ENCODE peak calls at places on chromosomes 6 and 20, in six cellular contexts. Z, U, N, T, L and Q are unnamed samples.

GRCh38 chr20:63846128-63846771 is 15.0 kb upstream of the ABHD16B start:
- DNase-seq in Z (peak), U (no peak), N (no peak), T (no peak), L (no peak), Q (no peak)

GRCh38 chr6:90079555-90080490 is 185.6 kb downstream of the GJA10 start:
- DNase-seq in Z (no peak), U (no peak), N (no peak), T (no peak), L (no peak), Q (no peak)

GRCh38 chr6:41966961-41967311 is 25.3 kb upstream of the CCND3 start:
- DNase-seq in Z (no peak), U (no peak), N (peak), T (no peak), L (no peak), Q (no peak)

GRCh38 chr6:93393554-93394074 is 25.7 kb downstream of the EPHA7 start:
- DNase-seq in Z (no peak), U (no peak), N (no peak), T (no peak), L (no peak), Q (no peak)

GRCh38 chr20:43969069-43969468 is 54.4 kb downstream of the TOX2 start:
- DNase-seq in Z (no peak), U (no peak), N (no peak), T (no peak), L (no peak), Q (no peak)

GRCh38 chr20:36093025-36093803 is 61.3 kb upstream of the EPB41L1 start:
- DNase-seq in Z (peak), U (peak), N (no peak), T (no peak), L (no peak), Q (peak)

GRCh38 chr6:141486942-141487341 is 645.8 kb upstream of the GJE1 start:
- DNase-seq in Z (no peak), U (no peak), N (no peak), T (no peak), L (no peak), Q (no peak)

GRCh38 chr6:155795173-155795796 is 339.6 kb upstream of the NOX3 start:
- DNase-seq in Z (no peak), U (no peak), N (no peak), T (no peak), L (no peak), Q (no peak)

GRCh38 chr6:3532296-3532916 is 75.6 kb upstream of the SLC22A23 start:
- DNase-seq in Z (no peak), U (no peak), N (no peak), T (no peak), L (no peak), Q (no peak)

GRCh38 chr6:24905485-24905884 is 30.3 kb downstream of the RIPOR2 start:
- DNase-seq in Z (no peak), U (no peak), N (peak), T (no peak), L (no peak), Q (no peak)

GRCh38 chr6:38470548-38470947 is 169.2 kb downstream of the BTBD9 start:
- DNase-seq in Z (no peak), U (no peak), N (no peak), T (no peak), L (no peak), Q (no peak)

GRCh38 chr20:15857131-15857784 is 716.0 kb downstream of the KIF16B start:
- DNase-seq in Z (no peak), U (no peak), N (no peak), T (no peak), L (no peak), Q (peak)

GRCh38 chr20:29878281-29878741 is 1379.2 kb upstream of the DEFB115 start:
- DNase-seq in Z (no peak), U (peak), N (no peak), T (no peak), L (no peak), Q (peak)

GRCh38 chr6:11525468-11526155 is 11.9 kb upstream of the TMEM170B start:
- DNase-seq in Z (no peak), U (no peak), N (peak), T (no peak), L (no peak), Q (no peak)

GRCh38 chr6:169479783-169480495 is 221.9 kb downstream of the WDR27 start:
- DNase-seq in Z (no peak), U (no peak), N (no peak), T (no peak), L (no peak), Q (no peak)

GRCh38 chr20:49990310-49990720 is 7.5 kb downstream of the SNAI1 start:
- DNase-seq in Z (no peak), U (no peak), N (no peak), T (no peak), L (no peak), Q (no peak)

GRCh38 chr20:31484001-31484400 is 8.9 kb downstream of the REM1 start:
- DNase-seq in Z (no peak), U (no peak), N (no peak), T (no peak), L (no peak), Q (no peak)

GRCh38 chr20:17504326-17504897 is 26.8 kb downstream of the BFSP1 start:
- DNase-seq in Z (no peak), U (no peak), N (no peak), T (no peak), L (no peak), Q (peak)

GRCh38 chr6:25193147-25193864 is 85.9 kb upstream of the CARMIL1 start:
- DNase-seq in Z (no peak), U (no peak), N (peak), T (no peak), L (peak), Q (no peak)

GRCh38 chr20:25624500-25624939 is 706 bp upstream of the NANP start:
- DNase-seq in Z (no peak), U (no peak), N (peak), T (no peak), L (no peak), Q (no peak)

DNA sequence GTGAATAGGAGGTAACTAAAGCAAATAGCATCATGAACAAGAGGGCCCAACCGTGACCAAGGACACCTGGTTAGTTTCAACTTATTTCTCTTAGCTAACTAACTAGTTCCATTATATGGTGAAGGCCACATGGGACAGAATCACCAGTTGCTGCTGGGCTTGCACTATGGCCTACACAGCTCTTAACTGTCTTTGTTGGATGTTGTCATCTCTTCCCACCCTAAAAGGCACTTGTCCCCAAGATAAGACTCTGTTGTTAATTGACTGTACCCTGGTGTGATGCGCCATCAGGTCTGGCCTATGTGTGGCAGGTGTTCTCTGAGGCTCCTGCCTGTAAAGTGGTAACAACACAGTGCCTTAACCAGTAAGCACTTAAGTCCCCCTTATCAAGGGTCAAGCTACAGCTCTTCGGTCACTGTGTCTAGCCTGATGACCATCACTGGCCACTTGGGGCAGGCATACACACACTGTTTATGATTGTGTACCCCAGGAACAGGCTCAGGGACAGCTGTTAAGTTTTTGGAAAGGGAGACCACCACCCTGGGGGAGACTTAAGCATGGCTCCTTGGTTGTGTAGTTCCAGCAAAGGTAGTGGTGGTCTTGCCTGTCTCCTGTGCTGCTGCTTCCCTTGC is 51.2 kb downstream of the CHD6 start:
- DNase-seq in Z (no peak), U (no peak), N (no peak), T (no peak), L (no peak), Q (no peak)
- TF ChIP-seq CTCF in Z (no peak), U (no peak), N (no peak), T (no peak), L (no peak), Q (no peak)

DNA sequence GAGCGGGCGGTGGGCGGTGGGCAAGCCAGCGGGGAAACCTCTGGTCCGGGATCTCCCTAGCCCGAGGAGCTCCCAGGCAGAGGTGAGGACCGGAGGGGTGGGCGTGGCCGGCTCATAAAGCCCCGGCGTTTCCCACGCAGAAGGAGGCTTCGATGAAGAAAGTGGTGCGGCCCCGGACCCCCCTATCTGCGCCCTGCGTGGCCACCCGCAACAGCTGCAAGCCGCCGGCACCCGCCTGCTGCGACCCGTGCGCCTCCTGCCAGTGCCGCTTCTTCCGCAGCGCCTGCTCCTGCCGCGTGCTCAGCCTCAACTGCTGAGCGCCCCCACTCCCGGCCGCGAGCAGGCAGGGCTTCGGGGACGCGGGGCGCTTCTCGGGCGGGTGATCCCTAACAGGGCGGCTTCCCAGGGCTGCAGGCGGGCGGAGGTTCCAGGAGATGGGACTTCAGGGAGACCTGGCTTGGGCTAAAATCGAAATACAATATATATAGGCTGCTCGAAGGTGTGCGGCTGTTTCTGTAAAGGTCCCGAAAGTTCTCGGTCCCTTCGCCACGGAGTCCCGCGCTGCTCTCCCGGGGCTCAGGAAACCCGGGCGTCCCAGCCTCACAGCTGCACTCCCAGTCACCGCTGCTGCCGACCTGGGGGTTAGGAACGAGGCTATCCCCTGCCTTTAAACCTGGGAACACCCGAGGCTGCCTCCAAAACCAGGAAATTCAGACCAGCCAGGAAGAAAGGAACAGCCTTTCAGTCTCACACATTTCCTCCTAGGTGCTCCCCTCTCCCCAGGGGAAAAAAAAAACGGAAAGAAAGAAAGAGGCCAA is 27.8 kb downstream of the ASIP start:
- DNase-seq in Z (peak), U (peak), N (peak), T (peak), L (no peak), Q (peak)
- TF ChIP-seq CTCF in Z (no peak), U (no peak), N (no peak), T (no peak), L (peak), Q (no peak)

GRCh38 chr6:125986295-125986955 is at the start of gene TRMT11:
- DNase-seq in Z (peak), U (peak), N (peak), T (peak), L (peak), Q (peak)
- TF ChIP-seq CTCF in Z (no peak), U (no peak), N (no peak), T (peak), L (no peak), Q (no peak)

DNA sequence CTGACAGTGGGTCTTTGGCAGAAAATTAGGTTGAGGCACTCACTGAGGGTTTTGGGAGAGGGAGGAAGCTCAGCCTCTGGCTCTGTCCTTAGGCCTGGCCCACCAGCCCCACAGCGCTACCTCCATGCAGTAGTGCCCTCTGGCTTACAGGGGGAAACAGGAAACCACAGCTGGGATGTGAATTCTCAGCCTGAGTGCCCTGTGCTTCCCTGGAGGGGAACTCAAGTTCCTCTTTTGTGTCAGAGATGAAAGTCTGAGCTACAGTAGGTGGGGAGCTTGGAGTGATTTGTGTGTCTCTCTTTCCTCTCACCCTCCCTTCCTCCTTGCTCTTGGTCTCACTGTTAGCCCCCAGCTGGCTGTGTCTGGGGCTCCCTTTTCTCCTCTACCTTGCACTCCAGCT is 48.2 kb upstream of the BLCAP start:
- DNase-seq in Z (no peak), U (no peak), N (no peak), T (no peak), L (no peak), Q (peak)
- TF ChIP-seq CTCF in Z (no peak), U (no peak), N (no peak), T (no peak), L (no peak), Q (no peak)

GRCh38 chr6:130788954-130789353 is 38.3 kb upstream of the SMLR1 start:
- DNase-seq in Z (no peak), U (no peak), N (no peak), T (no peak), L (no peak), Q (no peak)
- TF ChIP-seq CTCF in Z (no peak), U (no peak), N (no peak), T (peak), L (no peak), Q (no peak)